ENCODE peak calls at places on chromosomes 6 and 20, in eight cellular contexts. T, E, J, M, O, B, R and G are unnamed samples.

GRCh38 chr20:34377072-34377847 is 14.2 kb downstream of the ITCH start:
- DNase-seq in T (no peak), E (no peak), J (no peak), M (no peak), O (no peak), B (no peak), R (no peak), G (no peak)

GRCh38 chr20:62445553-62446340 is 18.4 kb upstream of the RBBP8NL start:
- DNase-seq in T (no peak), E (no peak), J (no peak), M (no peak), O (no peak), B (no peak), R (no peak), G (no peak)

GRCh38 chr6:30836431-30836866 is 47.9 kb upstream of the DDR1 start:
- DNase-seq in T (no peak), E (no peak), J (no peak), M (no peak), O (peak), B (no peak), R (no peak), G (no peak)

GRCh38 chr20:41094656-41095055 is 42.7 kb upstream of the PLCG1 start:
- DNase-seq in T (no peak), E (no peak), J (no peak), M (no peak), O (no peak), B (no peak), R (no peak), G (no peak)

GRCh38 chr6:53887318-53887717 is 92.5 kb downstream of the LRRC1 start:
- DNase-seq in T (no peak), E (no peak), J (no peak), M (no peak), O (no peak), B (no peak), R (no peak), G (no peak)

GRCh38 chr20:278607-279571 is 11.7 kb downstream of the C20orf96 start:
- DNase-seq in T (no peak), E (no peak), J (peak), M (no peak), O (no peak), B (no peak), R (no peak), G (no peak)

GRCh38 chr6:45487645-45488044 is 109.9 kb upstream of the SUPT3H start:
- DNase-seq in T (no peak), E (no peak), J (no peak), M (no peak), O (no peak), B (no peak), R (no peak), G (no peak)

GRCh38 chr20:35988910-35989463 is 20.6 kb downstream of the CNBD2 start:
- DNase-seq in T (no peak), E (no peak), J (no peak), M (no peak), O (no peak), B (no peak), R (no peak), G (no peak)

GRCh38 chr6:155327326-155328073 is 13.2 kb upstream of the TFB1M start:
- DNase-seq in T (no peak), E (peak), J (peak), M (peak), O (no peak), B (peak), R (peak), G (peak)

GRCh38 chr20:8996817-8997512 is 71.9 kb upstream of the PLCB4 start:
- DNase-seq in T (no peak), E (no peak), J (no peak), M (no peak), O (no peak), B (no peak), R (peak), G (no peak)

GRCh38 chr20:52244702-52245101 is 53.1 kb upstream of the ZFP64 start:
- DNase-seq in T (no peak), E (no peak), J (no peak), M (no peak), O (no peak), B (no peak), R (no peak), G (no peak)

GRCh38 chr20:63873477-63873971 is 8.5 kb downstream of the TPD52L2 start:
- DNase-seq in T (no peak), E (peak), J (no peak), M (peak), O (no peak), B (no peak), R (no peak), G (no peak)

GRCh38 chr20:1994627-1995026 is 769 bp upstream of the PDYN start:
- DNase-seq in T (no peak), E (no peak), J (no peak), M (no peak), O (no peak), B (no peak), R (no peak), G (no peak)

GRCh38 chr6:104173680-104174079 is 686.0 kb downstream of the HACE1 start:
- DNase-seq in T (no peak), E (no peak), J (no peak), M (no peak), O (no peak), B (no peak), R (no peak), G (no peak)

GRCh38 chr6:14922306-14922705 is 323.6 kb upstream of the JARID2 start:
- DNase-seq in T (no peak), E (no peak), J (no peak), M (no peak), O (no peak), B (no peak), R (no peak), G (no peak)

GRCh38 chr6:130742282-130742681 is 84.9 kb upstream of the SMLR1 start:
- DNase-seq in T (no peak), E (no peak), J (no peak), M (no peak), O (no peak), B (no peak), R (no peak), G (no peak)

GRCh38 chr6:108133594-108134179 is 32.1 kb upstream of the NR2E1 start:
- DNase-seq in T (peak), E (no peak), J (peak), M (peak), O (peak), B (peak), R (peak), G (no peak)

GRCh38 chr20:56391037-56391436 is 978 bp downstream of the AURKA start:
- DNase-seq in T (no peak), E (no peak), J (no peak), M (no peak), O (no peak), B (no peak), R (no peak), G (no peak)

GRCh38 chr6:108203189-108204119 is 37.6 kb downstream of the NR2E1 start:
- DNase-seq in T (no peak), E (no peak), J (no peak), M (no peak), O (no peak), B (no peak), R (no peak), G (no peak)

GRCh38 chr6:122719176-122719575 is 60.3 kb upstream of the FABP7 start:
- DNase-seq in T (no peak), E (no peak), J (no peak), M (no peak), O (no peak), B (no peak), R (peak), G (no peak)

GRCh38 chr6:7166410-7167293 is 58.9 kb downstream of the RREB1 start:
- DNase-seq in T (no peak), E (no peak), J (no peak), M (peak), O (no peak), B (no peak), R (no peak), G (no peak)

GRCh38 chr6:7727951-7728854 is 2.3 kb downstream of the BMP6 start:
- DNase-seq in T (peak), E (no peak), J (peak), M (no peak), O (no peak), B (no peak), R (peak), G (no peak)

GRCh38 chr6:150720774-150721233 is 121.1 kb downstream of the PLEKHG1 start:
- DNase-seq in T (peak), E (no peak), J (peak), M (peak), O (no peak), B (peak), R (peak), G (no peak)

GRCh38 chr6:159121387-159121955 is 47.7 kb upstream of the FNDC1 start:
- DNase-seq in T (no peak), E (no peak), J (no peak), M (no peak), O (no peak), B (no peak), R (peak), G (no peak)

GRCh38 chr6:4281341-4282293 is 146.2 kb upstream of the ECI2 start:
- DNase-seq in T (peak), E (peak), J (peak), M (no peak), O (no peak), B (no peak), R (peak), G (no peak)

GRCh38 chr20:62977613-62978558 is 25.4 kb downstream of the SLC17A9 start:
- DNase-seq in T (peak), E (peak), J (peak), M (no peak), O (no peak), B (peak), R (peak), G (peak)

GRCh38 chr6:10465633-10466499 is 51.0 kb upstream of the TFAP2A start:
- DNase-seq in T (no peak), E (no peak), J (peak), M (peak), O (no peak), B (peak), R (peak), G (no peak)

GRCh38 chr6:166775180-166775922 is 148.3 kb upstream of the RPS6KA2 start:
- DNase-seq in T (peak), E (peak), J (peak), M (peak), O (no peak), B (peak), R (peak), G (peak)

GRCh38 chr20:46592580-46593362 is 42.3 kb upstream of the OCSTAMP start:
- DNase-seq in T (no peak), E (no peak), J (peak), M (no peak), O (no peak), B (peak), R (no peak), G (no peak)

GRCh38 chr6:141956046-141956761 is 176.5 kb upstream of the GJE1 start:
- DNase-seq in T (no peak), E (no peak), J (peak), M (no peak), O (no peak), B (no peak), R (no peak), G (no peak)

GRCh38 chr6:137705166-137706064 is 161.6 kb upstream of the TNFAIP3 start:
- DNase-seq in T (no peak), E (peak), J (peak), M (peak), O (no peak), B (peak), R (peak), G (peak)

GRCh38 chr6:37365791-37366190 is 12.0 kb downstream of the RNF8 start:
- DNase-seq in T (no peak), E (no peak), J (no peak), M (no peak), O (no peak), B (no peak), R (no peak), G (no peak)

GRCh38 chr20:50142812-50143211 is 10.7 kb downstream of the PEDS1 start:
- DNase-seq in T (no peak), E (no peak), J (peak), M (no peak), O (no peak), B (no peak), R (peak), G (no peak)

GRCh38 chr6:33299237-33299944 is 649 bp upstream of the RGL2 start:
- DNase-seq in T (peak), E (peak), J (peak), M (peak), O (no peak), B (peak), R (peak), G (peak)

GRCh38 chr6:52306972-52307849 is 22.7 kb upstream of the MCM3 start:
- DNase-seq in T (no peak), E (no peak), J (peak), M (no peak), O (no peak), B (no peak), R (no peak), G (no peak)

GRCh38 chr6:129235167-129236072 is 352.5 kb downstream of the LAMA2 start:
- DNase-seq in T (no peak), E (no peak), J (no peak), M (no peak), O (no peak), B (no peak), R (no peak), G (no peak)